ENCODE peak calls at places on chromosomes 4 and X, in ten cellular contexts. M is brain microvascular endothelial cell, O is GM12864, C is right atrium auricular region, D is WTC11, A is GM13976, F is OCI-LY7, H is H9, U is tibial artery, N is mammary epithelial cell. Y is an unnamed sample.

GRCh38 chr4:40124690-40125089 is 68.0 kb downstream of the N4BP2 start:
- DNase-seq in M (no peak), O (no peak), C (no peak), D (no peak), A (no peak), F (no peak), H (no peak), U (no peak), N (no peak), Y (no peak)

GRCh38 chr4:143306788-143307187 is 29.9 kb upstream of the GAB1 start:
- DNase-seq in M (no peak), O (no peak), C (no peak), D (no peak), A (no peak), F (no peak), H (no peak), U (no peak), N (no peak), Y (no peak)

GRCh38 chr4:42331914-42332368 is 65.3 kb upstream of the SHISA3 start:
- DNase-seq in M (peak; percentile 7), O (peak; percentile 10), C (peak; percentile 69), D (no peak), A (no peak), F (no peak), H (no peak), U (no peak), N (no peak), Y (no peak)

GRCh38 chrX:21800344-21800770 is 39.1 kb upstream of the MBTPS2 start:
- DNase-seq in M (no peak), O (no peak), C (no peak), D (no peak), A (no peak), F (no peak), H (no peak), U (no peak), N (peak; percentile 52), Y (no peak)

GRCh38 chr4:113049421-113050355 is at the start of gene ANK2:
- DNase-seq in M (no peak), O (no peak), C (no peak), D (peak; percentile 81), A (no peak), F (no peak), H (peak; percentile 87), U (no peak), N (no peak), Y (no peak)

GRCh38 chr4:169229571-169230028 is 41.2 kb downstream of the SH3RF1 start:
- DNase-seq in M (peak; percentile 92), O (no peak), C (no peak), D (no peak), A (no peak), F (no peak), H (no peak), U (no peak), N (peak; percentile 88), Y (peak; percentile 95)

GRCh38 chrX:131828482-131828881 is 194.6 kb upstream of the STK26 start:
- DNase-seq in M (no peak), O (no peak), C (no peak), D (no peak), A (no peak), F (no peak), H (no peak), U (no peak), N (no peak), Y (no peak)

GRCh38 chr4:86050516-86050915 is 309.3 kb downstream of the MAPK10 start:
- DNase-seq in M (no peak), O (no peak), C (no peak), D (no peak), A (no peak), F (no peak), H (no peak), U (no peak), N (peak; percentile 34), Y (no peak)

GRCh38 chr4:85919488-85919887 is 440.4 kb downstream of the MAPK10 start:
- DNase-seq in M (no peak), O (no peak), C (no peak), D (no peak), A (no peak), F (no peak), H (no peak), U (no peak), N (no peak), Y (no peak)

GRCh38 chr4:86055898-86056297 is 304.0 kb downstream of the MAPK10 start:
- DNase-seq in M (no peak), O (no peak), C (no peak), D (no peak), A (no peak), F (no peak), H (no peak), U (no peak), N (peak; percentile 7), Y (peak; percentile 11)

GRCh38 chr4:48228887-48229462 is 40.7 kb downstream of the TEC start:
- DNase-seq in M (no peak), O (no peak), C (no peak), D (no peak), A (no peak), F (no peak), H (no peak), U (no peak), N (no peak), Y (no peak)

GRCh38 chrX:43000121-43000520 is 222.2 kb upstream of the PPP1R2C start:
- DNase-seq in M (no peak), O (no peak), C (no peak), D (no peak), A (no peak), F (no peak), H (no peak), U (no peak), N (no peak), Y (no peak)

GRCh38 chrX:150508461-150509367 is 59.7 kb upstream of the MTM1 start:
- DNase-seq in M (no peak), O (no peak), C (peak; percentile 76), D (peak; percentile 41), A (no peak), F (no peak), H (peak; percentile 69), U (peak; percentile 91), N (no peak), Y (no peak)

DNA sequence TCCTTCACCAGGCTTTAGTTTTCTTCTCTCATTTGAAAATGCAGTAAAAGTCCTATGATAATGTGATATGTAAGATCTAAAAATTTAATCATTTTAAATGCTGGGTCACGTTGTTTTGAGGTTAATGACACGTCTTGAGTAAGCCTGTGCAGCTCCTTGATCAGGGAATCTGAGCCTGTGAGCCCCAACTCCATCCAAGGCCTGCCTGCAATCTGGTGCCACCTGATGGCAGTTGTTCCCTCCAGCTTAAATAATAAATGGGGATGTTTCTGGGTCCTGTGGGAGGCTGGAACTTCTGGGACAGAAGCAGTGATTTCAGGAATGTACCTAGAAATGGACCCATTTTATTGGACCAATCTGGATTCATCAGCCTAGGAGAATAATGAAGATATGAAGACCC is 455.4 kb upstream of the ADGRL3 start:
- DNase-seq in M (no peak), O (no peak), C (no peak), D (peak; percentile 19), A (no peak), F (no peak), H (peak; percentile 38), U (no peak), N (peak; percentile 23), Y (peak; percentile 59)
- TF ChIP-seq CTCF in M (peak; percentile 59), O (no peak), C (no peak), D (no peak), A (no peak), F (no peak), H (peak; percentile 45), U (no peak), N (peak; percentile 50), Y (peak; percentile 73)

GRCh38 chr4:30924521-30924920 is 204.4 kb downstream of the PCDH7 start:
- DNase-seq in M (no peak), O (no peak), C (no peak), D (no peak), A (no peak), F (no peak), H (no peak), U (no peak), N (no peak), Y (no peak)

GRCh38 chr4:30919458-30919857 is 199.3 kb downstream of the PCDH7 start:
- DNase-seq in M (no peak), O (no peak), C (no peak), D (no peak), A (no peak), F (no peak), H (no peak), U (no peak), N (no peak), Y (no peak)

GRCh38 chr4:30916337-30917274 is 196.4 kb downstream of the PCDH7 start:
- DNase-seq in M (no peak), O (no peak), C (no peak), D (no peak), A (no peak), F (no peak), H (no peak), U (no peak), N (no peak), Y (no peak)

GRCh38 chr4:30917946-30918345 is 197.8 kb downstream of the PCDH7 start:
- DNase-seq in M (no peak), O (no peak), C (no peak), D (no peak), A (no peak), F (no peak), H (no peak), U (no peak), N (no peak), Y (no peak)

GRCh38 chr4:30920043-30920442 is 199.9 kb downstream of the PCDH7 start:
- DNase-seq in M (no peak), O (no peak), C (no peak), D (peak; percentile 25), A (no peak), F (no peak), H (peak; percentile 54), U (no peak), N (no peak), Y (no peak)
- TF ChIP-seq CTCF in M (no peak), O (no peak), C (no peak), D (no peak), A (no peak), F (no peak), H (no peak), U (no peak), N (no peak), Y (no peak)

GRCh38 chrX:71911023-71911730 is 532 bp downstream of the NHSL2 start:
- DNase-seq in M (no peak), O (no peak), C (no peak), D (peak; percentile 73), A (peak; percentile 24), F (no peak), H (peak; percentile 64), U (no peak), N (no peak), Y (no peak)
- TF ChIP-seq CTCF in M (peak; percentile 45), O (no peak), C (peak; percentile 29), D (no peak), A (no peak), F (no peak), H (peak; percentile 69), U (no peak), N (no peak), Y (no peak)

DNA sequence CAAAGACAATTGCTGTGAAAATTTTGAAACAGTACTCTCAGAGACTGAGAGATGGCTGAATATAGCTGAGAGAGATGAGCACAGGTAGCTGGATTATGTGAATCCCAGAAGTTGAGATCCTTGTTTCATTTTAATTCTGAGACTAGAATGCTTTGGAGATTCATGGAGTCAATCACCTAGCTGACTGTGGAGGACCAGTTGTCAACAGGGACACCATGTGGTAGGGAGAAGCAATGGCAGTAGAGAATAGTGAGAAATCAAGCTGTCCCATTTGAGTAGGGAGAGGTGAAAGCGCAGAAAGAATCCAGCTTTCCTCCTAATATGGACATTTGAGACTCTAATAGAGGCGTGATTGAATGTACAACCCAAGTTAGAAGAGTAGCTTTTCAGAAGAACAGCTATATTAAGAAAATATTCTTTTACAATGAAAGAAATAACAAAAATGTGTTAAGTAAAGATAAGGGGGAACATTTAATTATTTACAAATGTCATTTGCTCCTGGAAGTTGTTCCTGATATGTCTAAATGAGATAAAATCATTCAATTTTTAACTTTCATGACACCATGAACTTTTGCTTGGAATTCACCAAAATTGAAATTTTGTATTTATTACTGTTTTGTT is 30.3 kb upstream of the GLRB start:
- DNase-seq in M (peak; percentile 74), O (no peak), C (no peak), D (no peak), A (peak; percentile 43), F (peak; percentile 7), H (peak; percentile 42), U (no peak), N (peak; percentile 66), Y (peak; percentile 74)
- TF ChIP-seq CTCF in M (peak; percentile 93), O (peak; percentile 58), C (peak; percentile 81), D (peak; percentile 38), A (peak; percentile 41), F (peak; percentile 65), H (peak; percentile 76), U (peak; percentile 73), N (peak; percentile 93), Y (peak; percentile 87)